ENCODE peak calls at places on chromosomes 12 and 14, in six cellular contexts. R, U, B, Q, P and O are unnamed samples.

GRCh38 chr14:93304771-93305170 is 28.1 kb downstream of the BTBD7 start:
- DNase-seq in B (no peak), U (no peak), R (no peak), Q (no peak), P (no peak), O (no peak)

GRCh38 chr12:89856431-89856830 is 147.8 kb upstream of the ATP2B1 start:
- DNase-seq in P (no peak), Q (no peak), B (no peak), R (no peak), U (no peak), O (no peak)

GRCh38 chr12:4766445-4766844 is 46.2 kb downstream of the GALNT8 start:
- DNase-seq in U (no peak), B (no peak), Q (no peak), P (no peak), R (no peak), O (no peak)

GRCh38 chr14:52895000-52895399 is 55.9 kb downstream of the FERMT2 start:
- DNase-seq in B (no peak), U (no peak), R (no peak), P (no peak), Q (no peak), O (no peak)

GRCh38 chr12:96529912-96530311 is 40.5 kb downstream of the CFAP54 start:
- DNase-seq in R (no peak), B (no peak), Q (no peak), P (no peak), U (no peak), O (no peak)

GRCh38 chr14:54564799-54565235 is 2.1 kb upstream of the SAMD4A start:
- DNase-seq in R (no peak), B (no peak), Q (no peak), P (peak; percentile 62), U (no peak), O (no peak)

GRCh38 chr12:25959069-25959961 is 833 bp downstream of the RASSF8 start:
- DNase-seq in U (peak; percentile 40), P (peak; percentile 71), Q (peak; percentile 59), R (peak; percentile 27), B (peak; percentile 56), O (no peak)

GRCh38 chr12:7092229-7092985 is at the start of gene C1R:
- DNase-seq in R (peak; percentile 77), B (peak; percentile 72), U (peak; percentile 55), Q (peak; percentile 77), P (peak; percentile 88), O (no peak)

GRCh38 chr12:22919883-22920282 is 294.9 kb downstream of the ETNK1 start:
- DNase-seq in P (no peak), B (no peak), U (no peak), Q (no peak), R (no peak), O (no peak)

GRCh38 chr12:7113389-7113871 is 4.4 kb upstream of the C1RL start:
- DNase-seq in U (no peak), B (no peak), P (peak; percentile 51), Q (no peak), R (no peak), O (no peak)

GRCh38 chr14:102316048-102316745 is 3.3 kb upstream of the ZNF839 start:
- DNase-seq in B (no peak), U (peak; percentile 28), Q (peak; percentile 58), R (no peak), P (peak; percentile 39), O (no peak)

GRCh38 chr14:89957791-89958190 is 2.1 kb downstream of the TDP1 start:
- DNase-seq in Q (no peak), R (no peak), P (no peak), B (no peak), U (no peak), O (no peak)

GRCh38 chr14:56195727-56196126 is 77.5 kb downstream of the PELI2 start:
- DNase-seq in U (no peak), P (no peak), R (no peak), B (no peak), Q (no peak), O (no peak)

GRCh38 chr14:41824441-41824840 is 217.8 kb downstream of the LRFN5 start:
- DNase-seq in B (no peak), Q (no peak), P (no peak), R (no peak), U (no peak), O (no peak)

GRCh38 chr12:80936642-80937390 is 918 bp downstream of the LIN7A start:
- DNase-seq in Q (peak; percentile 22), B (no peak), P (peak; percentile 44), U (peak; percentile 39), R (peak; percentile 27), O (no peak)

GRCh38 chr14:93764211-93764659 is 24.1 kb downstream of the PRIMA1 start:
- DNase-seq in Q (no peak), B (no peak), P (peak; percentile 78), U (peak; percentile 36), R (no peak), O (no peak)

GRCh38 chr14:74019743-74020142 is 594 bp downstream of the BBOF1 start:
- DNase-seq in R (no peak), B (no peak), Q (no peak), U (no peak), P (no peak), O (no peak)

GRCh38 chr14:47022721-47023120 is 371.1 kb upstream of the RPL10L start:
- DNase-seq in P (no peak), U (no peak), Q (no peak), B (no peak), R (no peak), O (no peak)

GRCh38 chr12:57250956-57251355 is at the start of gene STAC3:
- DNase-seq in B (no peak), U (no peak), R (no peak), P (peak; percentile 5), Q (no peak), O (no peak)

GRCh38 chr12:114400925-114401324 is 5.0 kb downstream of the TBX5 start:
- DNase-seq in Q (no peak), P (no peak), U (no peak), R (no peak), B (no peak), O (no peak)

GRCh38 chr12:120439646-120440247 is 1.8 kb downstream of the COX6A1 start:
- DNase-seq in U (peak; percentile 30), B (no peak), Q (peak; percentile 74), P (no peak), R (peak; percentile 45), O (peak; percentile 5)

GRCh38 chr12:120432772-120433525 is 5.0 kb upstream of the COX6A1 start:
- DNase-seq in Q (no peak), P (no peak), U (no peak), B (no peak), R (no peak), O (no peak)

GRCh38 chr12:120438495-120439198 is 734 bp downstream of the COX6A1 start:
- DNase-seq in B (no peak), U (no peak), R (no peak), P (no peak), Q (no peak), O (no peak)

GRCh38 chr12:120437735-120438494 is at the start of gene COX6A1:
- DNase-seq in U (peak; percentile 98), P (peak; percentile 93), Q (peak; percentile 95), R (peak; percentile 97), B (peak; percentile 92), O (peak; percentile 75)
- TF ChIP-seq POLR2A in U (peak; percentile 31), P (no peak), Q (peak; percentile 67), R (peak; percentile 33), B (peak; percentile 24), O (peak; percentile 59)

DNA sequence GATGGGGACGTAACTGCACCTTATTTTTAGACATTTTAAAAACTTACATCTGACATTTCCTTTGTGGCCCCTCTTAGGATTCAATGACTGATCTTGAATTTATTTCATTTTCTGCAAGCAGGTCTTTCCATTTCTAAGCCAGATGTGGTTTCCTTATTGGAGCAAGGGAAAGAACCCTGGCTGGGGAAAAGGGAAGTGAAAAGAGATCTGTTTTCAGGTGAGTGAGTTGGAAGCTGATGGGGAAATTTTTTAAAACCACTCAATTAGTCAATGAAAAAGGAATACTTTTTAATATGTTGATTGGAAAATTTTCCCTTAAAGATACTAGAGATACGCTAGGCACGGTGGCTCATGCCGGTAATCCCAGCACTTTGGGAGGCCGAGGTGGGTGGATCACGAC is 2.6 kb downstream of the ZNF140 start:
- DNase-seq in R (no peak), Q (no peak), B (no peak), U (no peak), P (no peak), O (no peak)
- H3K9me3 ChIP-seq in R (peaks cover 84% of the 10 kb centered on the region), Q (no peaks in the 10 kb centered on the region), B (peaks cover 72% of the 10 kb centered on the region), U (peaks cover 4% of the 10 kb centered on the region), P (no peaks in the 10 kb centered on the region), O (peaks cover 75% of the 10 kb centered on the region)

GRCh38 chr14:92217956-92218355 is 96.2 kb downstream of the CPSF2 start:
- DNase-seq in R (no peak), P (no peak), B (no peak), Q (no peak), U (no peak), O (no peak)
- H3K4me3 ChIP-seq in R (no peak overlapping the region), P (no peak overlapping the region), B (no peak overlapping the region), Q (no peak overlapping the region), U (no peak overlapping the region), O (no peak overlapping the region)

DNA sequence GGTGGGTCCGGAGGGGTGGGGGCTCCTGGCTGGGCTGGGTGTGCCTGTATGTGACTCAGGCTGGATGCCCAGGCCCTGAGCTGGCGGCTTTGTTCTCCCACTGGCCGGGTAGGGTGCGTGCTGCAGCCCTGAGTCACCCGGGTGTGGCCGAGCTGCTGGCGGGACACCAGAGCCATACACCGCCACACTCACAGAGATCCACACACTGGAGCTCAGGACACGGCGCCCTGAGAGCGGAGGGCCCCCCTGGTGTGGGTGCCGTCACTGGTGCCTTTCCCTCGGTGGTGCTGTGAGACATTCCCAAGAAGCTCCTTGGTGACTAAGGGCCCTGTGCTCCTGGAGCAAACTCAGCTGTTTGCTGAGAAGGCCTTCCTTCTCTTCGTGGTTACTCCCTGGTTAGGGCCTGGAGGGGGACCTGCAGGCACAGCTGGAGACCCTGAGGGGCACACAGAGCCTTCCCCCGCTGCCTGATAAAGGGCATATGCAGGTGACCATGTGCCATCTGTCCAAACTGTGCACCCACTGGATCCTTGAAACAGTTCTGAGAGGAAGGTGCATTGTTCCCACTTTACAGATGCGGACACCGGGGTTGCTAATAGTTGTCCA is 44.3 kb downstream of the KRT80 start:
- DNase-seq in P (peak; percentile 78), U (peak; percentile 98), B (peak; percentile 98), Q (peak; percentile 75), R (peak; percentile 96), O (peak; percentile 56)
- TF ChIP-seq POLR2A in P (peak; percentile 54), U (peak; percentile 78), B (peak; percentile 58), Q (peak; percentile 63), R (no peak), O (no peak)